ENCODE peak calls at places on chromosomes 12 and 14, in six cellular contexts. Y is AG09319, B is nephron progenitor cell, N is AG04450, O is lower lobe of right lung, L is neural crest cell. M is an unnamed sample.

GRCh38 chr14:41297961-41298690 is 308.6 kb upstream of the LRFN5 start:
- DNase-seq in B (no peak), Y (no peak), L (no peak), N (no peak), O (no peak), M (no peak)

GRCh38 chr12:46439793-46440511 is 67.4 kb upstream of the SLC38A2 start:
- DNase-seq in L (no peak), O (no peak), B (no peak), N (no peak), Y (no peak), M (no peak)

GRCh38 chr14:71209888-71210287 is 302.6 kb downstream of the PCNX1 start:
- DNase-seq in B (no peak), Y (no peak), O (no peak), L (no peak), N (no peak), M (no peak)

GRCh38 chr14:83779266-83779665 is 1750.7 kb upstream of the FLRT2 start:
- DNase-seq in Y (no peak), L (no peak), N (peak), B (no peak), O (no peak), M (no peak)

GRCh38 chr14:98591161-98591560 is 680.8 kb downstream of the BCL11B start:
- DNase-seq in B (no peak), Y (no peak), L (no peak), O (no peak), N (no peak), M (no peak)

GRCh38 chr12:24730461-24730896 is 218.4 kb downstream of the BCAT1 start:
- DNase-seq in B (no peak), N (no peak), L (no peak), O (no peak), Y (no peak), M (no peak)

GRCh38 chr14:63727736-63728728 is at the start of gene SGPP1:
- DNase-seq in N (peak), L (peak), B (peak), Y (peak), O (peak), M (peak)

GRCh38 chr12:26623136-26623535 is 209.9 kb downstream of the ITPR2 start:
- DNase-seq in B (no peak), L (no peak), Y (no peak), O (no peak), N (no peak), M (no peak)

GRCh38 chr14:96264850-96265249 is 8.8 kb downstream of the BDKRB1 start:
- DNase-seq in L (no peak), O (no peak), N (no peak), B (no peak), Y (no peak), M (no peak)

GRCh38 chr14:99534863-99535262 is 53.7 kb downstream of the CCNK start:
- DNase-seq in Y (no peak), N (no peak), B (no peak), O (no peak), L (peak), M (no peak)

DNA sequence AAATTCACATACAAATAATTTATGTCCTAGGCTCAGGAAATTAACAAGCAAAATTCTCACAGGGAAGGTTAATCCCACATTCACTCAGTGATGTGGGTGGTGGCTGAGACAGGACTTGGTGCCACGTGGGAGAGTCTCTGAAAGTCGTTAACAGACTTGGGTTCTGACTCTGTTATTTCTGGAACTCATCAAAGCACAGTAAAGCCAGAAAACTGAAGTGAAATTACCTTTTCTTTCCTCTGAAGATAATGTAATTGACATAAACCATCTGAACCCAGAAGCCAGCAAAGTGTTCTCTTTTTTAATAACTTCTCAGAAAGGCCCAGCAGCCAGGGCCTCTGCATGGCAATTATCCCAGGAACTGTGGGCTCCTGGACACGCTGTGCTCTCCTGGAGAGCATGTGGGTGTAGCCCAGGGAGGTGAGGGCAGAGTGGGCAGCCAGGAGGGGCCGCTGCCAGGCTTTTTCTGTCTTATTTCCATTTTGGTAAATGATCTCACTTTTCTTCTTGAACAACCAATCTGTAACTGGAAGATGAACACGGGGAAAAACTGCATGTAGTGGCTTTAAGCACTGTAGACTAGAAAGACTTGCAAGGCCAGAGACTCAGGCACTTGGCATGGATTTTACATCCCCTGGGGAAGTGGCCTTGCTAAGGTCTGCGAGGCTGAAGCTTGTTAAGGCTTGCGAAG is 444.1 kb upstream of the TMEM132C start:
- DNase-seq in B (no peak), O (no peak), N (no peak), L (no peak), Y (no peak), M (no peak)
- TF ChIP-seq CTCF in B (no peak), O (no peak), N (no peak), L (no peak), Y (no peak), M (no peak)

GRCh38 chr12:55727643-55728184 is 1.1 kb downstream of the CD63 start:
- DNase-seq in B (no peak), L (no peak), O (peak), Y (no peak), N (no peak), M (no peak)

GRCh38 chr12:55730447-55730820 is 1.6 kb upstream of the CD63 start:
- DNase-seq in B (no peak), L (no peak), N (no peak), Y (no peak), O (no peak), M (no peak)

GRCh38 chr12:55728932-55729591 is at the start of gene CD63:
- DNase-seq in L (peak), Y (no peak), N (no peak), O (peak), B (peak), M (peak)

GRCh38 chr12:55728185-55728931 is 451 bp downstream of the CD63 start:
- DNase-seq in L (no peak), O (peak), B (peak), N (no peak), Y (no peak), M (peak)

DNA sequence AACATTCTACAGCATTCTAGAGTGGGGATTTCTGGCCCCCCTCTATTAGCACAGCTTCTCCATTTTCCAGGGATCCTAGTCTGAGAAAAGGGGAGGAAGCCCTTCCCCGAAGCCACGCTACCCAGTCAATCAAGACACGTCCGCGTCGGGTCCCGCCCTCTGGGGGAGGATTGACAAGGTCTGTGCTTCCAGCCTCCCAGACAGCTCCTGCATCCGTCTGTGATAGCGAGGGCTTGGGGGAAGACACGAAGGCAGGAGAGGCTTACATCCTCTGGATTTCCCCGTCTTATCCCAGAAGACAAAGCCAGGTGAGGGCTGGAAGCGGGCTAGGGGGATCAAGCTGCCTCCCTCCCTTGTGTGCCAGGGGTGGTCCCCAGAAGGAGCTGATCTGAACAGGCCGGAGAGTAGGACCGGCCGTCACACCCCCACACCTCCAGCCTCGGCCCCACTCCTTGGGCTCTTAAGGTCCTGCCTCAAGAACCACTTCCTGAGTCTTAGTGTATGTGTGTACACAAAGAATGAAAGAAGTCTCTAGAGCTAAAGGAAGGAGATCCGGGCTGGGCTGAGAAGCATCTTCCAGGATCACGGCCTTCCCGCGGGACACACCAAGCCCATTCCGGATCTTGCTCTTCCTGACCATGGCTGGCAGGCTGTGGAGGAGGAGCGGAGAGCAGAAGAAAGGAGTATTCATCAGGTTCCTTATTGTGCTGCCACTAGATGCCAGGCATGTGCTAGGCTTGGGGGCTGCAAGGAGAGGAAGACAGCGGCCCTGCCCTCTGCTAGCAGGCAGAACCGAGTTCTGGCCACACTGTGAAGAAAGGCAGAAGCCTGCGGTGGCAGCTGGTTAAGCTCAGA is 1.0 kb upstream of the CD63 start:
- DNase-seq in Y (no peak), O (peak), B (peak), L (peak), N (peak), M (peak)
- TF ChIP-seq CTCF in Y (no peak), O (no peak), B (no peak), L (no peak), N (no peak), M (no peak)

DNA sequence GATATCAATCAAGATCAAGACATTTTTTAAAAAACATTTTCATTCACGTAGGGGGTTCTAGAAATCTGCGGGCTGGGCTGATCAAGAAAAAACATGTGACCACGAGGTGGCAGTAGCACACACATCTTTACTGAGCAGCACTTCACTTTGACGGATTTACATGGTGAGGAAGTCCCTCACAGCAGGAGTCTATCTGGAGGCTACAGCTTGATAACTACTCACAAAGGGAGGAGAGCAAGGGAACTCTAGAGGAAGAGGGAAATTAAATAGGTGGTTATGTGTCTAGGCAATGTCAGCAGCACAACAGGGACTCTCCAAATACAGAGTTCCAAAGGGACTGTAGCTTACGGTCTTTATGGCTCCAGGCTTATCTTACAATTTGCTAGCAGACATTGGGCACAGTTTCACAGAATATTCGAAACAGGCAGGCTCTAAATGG is 248.1 kb downstream of the DPY19L2 start:
- DNase-seq in L (peak), B (peak), Y (peak), O (no peak), N (peak), M (peak)
- TF ChIP-seq CTCF in L (peak), B (peak), Y (peak), O (peak), N (peak), M (peak)

GRCh38 chr12:71938728-71939385 is at the start of gene TPH2:
- DNase-seq in B (peak), Y (no peak), O (peak), L (peak), N (no peak), M (peak)

GRCh38 chr12:71945121-71945520 is 6.5 kb downstream of the TPH2 start:
- DNase-seq in Y (no peak), N (no peak), B (no peak), O (no peak), L (no peak), M (no peak)

GRCh38 chr12:71945883-71946282 is 7.2 kb downstream of the TPH2 start:
- DNase-seq in N (no peak), L (no peak), O (no peak), B (no peak), Y (no peak), M (no peak)

GRCh38 chr12:71942259-71942658 is 3.6 kb downstream of the TPH2 start:
- DNase-seq in B (no peak), L (no peak), O (no peak), N (no peak), Y (no peak), M (no peak)

GRCh38 chr12:71941174-71941573 is 2.5 kb downstream of the TPH2 start:
- DNase-seq in B (no peak), O (no peak), Y (no peak), N (no peak), L (no peak), M (no peak)
- TF ChIP-seq CTCF in B (no peak), O (no peak), Y (no peak), N (peak), L (no peak), M (no peak)

GRCh38 chr12:6355491-6356373 is 13.9 kb upstream of the TNFRSF1A start:
- DNase-seq in L (no peak), O (no peak), N (no peak), Y (no peak), B (no peak), M (no peak)
- TF ChIP-seq CTCF in L (no peak), O (no peak), N (no peak), Y (no peak), B (no peak), M (no peak)

GRCh38 chr14:77653473-77653872 is 37.0 kb upstream of the SPTLC2 start:
- DNase-seq in Y (no peak), O (no peak), L (peak), N (no peak), B (no peak), M (no peak)
- TF ChIP-seq CTCF in Y (no peak), O (no peak), L (peak), N (peak), B (no peak), M (peak)

GRCh38 chr12:102978316-102978715 is 20.8 kb downstream of the ASCL1 start:
- DNase-seq in B (no peak), N (no peak), O (no peak), L (no peak), Y (no peak), M (no peak)

GRCh38 chr12:102980350-102980749 is 22.9 kb downstream of the ASCL1 start:
- DNase-seq in L (no peak), N (no peak), O (no peak), Y (no peak), B (no peak), M (no peak)

GRCh38 chr12:102971227-102971626 is 13.8 kb downstream of the ASCL1 start:
- DNase-seq in O (no peak), L (no peak), N (no peak), Y (no peak), B (no peak), M (no peak)

GRCh38 chr12:102973583-102973982 is 16.1 kb downstream of the ASCL1 start:
- DNase-seq in O (no peak), B (no peak), N (no peak), Y (no peak), L (no peak), M (no peak)

GRCh38 chr12:102976609-102977280 is 19.3 kb downstream of the ASCL1 start:
- DNase-seq in N (no peak), Y (no peak), O (no peak), L (no peak), B (no peak), M (no peak)
- TF ChIP-seq CTCF in N (no peak), Y (no peak), O (no peak), L (peak), B (no peak), M (peak)

GRCh38 chr14:45491914-45492313 is 238.9 kb upstream of the MIS18BP1 start:
- DNase-seq in B (no peak), O (no peak), Y (no peak), N (no peak), L (no peak), M (no peak)

GRCh38 chr14:45492876-45493275 is 239.9 kb upstream of the MIS18BP1 start:
- DNase-seq in B (no peak), N (no peak), Y (no peak), L (no peak), O (no peak), M (no peak)
- TF ChIP-seq CTCF in B (no peak), N (no peak), Y (no peak), L (no peak), O (no peak), M (no peak)

DNA sequence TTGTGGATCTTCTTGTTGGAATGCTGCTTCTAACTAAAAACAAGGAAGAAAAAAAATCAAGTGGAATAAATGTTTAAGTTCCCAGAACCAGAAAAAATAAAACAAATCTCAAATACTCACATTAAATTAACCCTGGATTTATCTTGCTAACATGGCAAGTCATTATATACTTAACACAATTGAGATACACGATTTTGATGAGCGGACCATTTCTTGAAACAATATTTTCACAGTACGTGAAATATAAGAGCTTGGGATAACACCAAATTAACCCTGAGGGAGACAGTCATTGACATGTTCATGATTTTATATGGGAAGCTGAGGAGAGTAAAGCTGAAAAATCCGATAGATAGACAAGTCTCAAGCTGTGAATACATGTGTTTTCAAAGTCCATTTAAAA is 128.6 kb downstream of the PTCSC3 start:
- DNase-seq in Y (no peak), L (no peak), B (no peak), O (no peak), N (no peak), M (no peak)
- TF ChIP-seq CTCF in Y (no peak), L (no peak), B (no peak), O (no peak), N (no peak), M (no peak)